ENCODE peak calls at places on chromosomes 7 and 10, in six cellular contexts. Q is GM23248, X is PC-9, G is Karpas-422, O is fibroblast of lung, I is HCT116. F is an unnamed sample. For H3K79me2, the result is how much of the 10 kb centered on the place peaks cover.

GRCh38 chr7:84800846-84801245 is 386.0 kb downstream of the SEMA3D start:
- DNase-seq in I (no peak), G (no peak), Q (no peak), X (no peak), O (no peak), F (no peak)

GRCh38 chr10:106711313-106711906 is 453.1 kb downstream of the SORCS1 start:
- DNase-seq in X (peak), G (peak), Q (peak), I (peak), O (peak), F (peak)

GRCh38 chr10:28873540-28873939 is 196.2 kb downstream of the BAMBI start:
- DNase-seq in O (no peak), Q (no peak), I (no peak), X (no peak), G (no peak), F (no peak)

GRCh38 chr7:27677912-27678612 is 15.4 kb upstream of the HIBADH start:
- DNase-seq in Q (peak), O (peak), I (peak), X (peak), G (no peak), F (no peak)

GRCh38 chr7:15571303-15571878 is 9.6 kb upstream of the AGMO start:
- DNase-seq in G (no peak), I (no peak), O (peak), Q (peak), X (no peak), F (no peak)

GRCh38 chr7:77837275-77837674 is 38.7 kb downstream of the PHTF2 start:
- DNase-seq in G (no peak), X (no peak), Q (no peak), O (no peak), I (no peak), F (no peak)

GRCh38 chr10:44416021-44416758 is 31.3 kb upstream of the CXCL12 start:
- DNase-seq in X (no peak), Q (no peak), O (peak), I (no peak), G (no peak), F (no peak)

GRCh38 chr7:100396421-100396982 is 23.2 kb downstream of the PILRA start:
- DNase-seq in G (peak), I (no peak), X (no peak), O (no peak), Q (no peak), F (peak)

GRCh38 chr10:86281396-86281795 is 85.2 kb downstream of the GRID1 start:
- DNase-seq in O (no peak), I (no peak), Q (no peak), G (no peak), X (no peak), F (no peak)

GRCh38 chr10:79293841-79294705 is 53.2 kb upstream of the PPIF start:
- DNase-seq in Q (peak), G (no peak), I (no peak), X (no peak), O (peak), F (no peak)

GRCh38 chr7:19242246-19242645 is 97.0 kb upstream of the FERD3L start:
- DNase-seq in O (no peak), X (no peak), Q (no peak), I (no peak), G (no peak), F (no peak)

GRCh38 chr10:29256531-29256930 is 32.3 kb upstream of the LYZL1 start:
- DNase-seq in X (no peak), G (no peak), I (no peak), Q (no peak), O (no peak), F (no peak)

GRCh38 chr10:31622993-31623392 is 304.0 kb downstream of the ZEB1 start:
- DNase-seq in Q (peak), I (no peak), O (peak), X (no peak), G (no peak), F (no peak)

GRCh38 chr7:6398943-6399342 is 48.8 kb downstream of the DAGLB start:
- DNase-seq in O (no peak), Q (peak), G (no peak), I (no peak), X (peak), F (no peak)

GRCh38 chr7:75056476-75056875 is 17.1 kb downstream of the RCC1L start:
- DNase-seq in X (no peak), O (peak), G (no peak), I (no peak), Q (peak), F (no peak)

GRCh38 chr7:90758933-90759562 is 162.9 kb downstream of the CDK14 start:
- DNase-seq in O (no peak), I (no peak), Q (no peak), G (peak), X (no peak), F (no peak)

GRCh38 chr7:4416436-4417092 is 265.5 kb upstream of the FOXK1 start:
- DNase-seq in I (no peak), G (no peak), Q (no peak), O (peak), X (no peak), F (no peak)

GRCh38 chr10:16509996-16510395 is 11.7 kb downstream of the C1QL3 start:
- DNase-seq in I (no peak), O (peak), G (no peak), Q (peak), X (no peak), F (no peak)

GRCh38 chr7:25527665-25528064 is 299.4 kb upstream of the NPVF start:
- DNase-seq in Q (no peak), O (no peak), G (no peak), X (no peak), I (no peak), F (no peak)

GRCh38 chr10:57891201-57892006 is 376.3 kb downstream of the IPMK start:
- DNase-seq in O (no peak), I (no peak), G (no peak), X (peak), Q (no peak), F (no peak)

GRCh38 chr7:111438369-111439289 is 123.7 kb downstream of the IMMP2L start:
- DNase-seq in Q (peak), I (no peak), O (peak), G (peak), X (no peak), F (no peak)

GRCh38 chr10:107971973-107972372 is 807.5 kb upstream of the SORCS1 start:
- DNase-seq in I (no peak), X (no peak), O (peak), G (no peak), Q (peak), F (no peak)

GRCh38 chr7:33539198-33539597 is 366.1 kb upstream of the BMPER start:
- DNase-seq in X (no peak), G (no peak), Q (no peak), O (no peak), I (no peak), F (no peak)

GRCh38 chr10:125083576-125083920 is 76.8 kb downstream of the CTBP2 start:
- DNase-seq in O (peak), Q (peak), I (no peak), G (no peak), X (no peak), F (no peak)

GRCh38 chr7:3112499-3113134 is 69.0 kb upstream of the CARD11 start:
- DNase-seq in G (no peak), O (no peak), X (no peak), Q (no peak), I (no peak), F (peak)

GRCh38 chr7:151838861-151839381 is 38.0 kb downstream of the PRKAG2 start:
- DNase-seq in X (no peak), G (peak), Q (no peak), O (no peak), I (no peak), F (peak)

GRCh38 chr7:144857463-144857862 is 21.6 kb upstream of the TPK1 start:
- DNase-seq in I (no peak), O (no peak), X (no peak), Q (no peak), G (no peak), F (no peak)

GRCh38 chr10:112766636-112767035 is 183.4 kb upstream of the TCF7L2 start:
- DNase-seq in Q (no peak), I (no peak), G (no peak), X (no peak), O (no peak), F (no peak)

GRCh38 chr7:116341222-116341907 is 131.0 kb downstream of the TES start:
- DNase-seq in I (no peak), Q (peak), O (peak), X (no peak), G (no peak), F (peak)

GRCh38 chr7:49174396-49174795 is 250.0 kb downstream of the CDC14C start:
- DNase-seq in G (no peak), O (no peak), Q (no peak), X (no peak), I (no peak), F (no peak)

GRCh38 chr10:103854687-103855423 is 521 bp downstream of the SH3PXD2A start:
- DNase-seq in G (no peak), I (no peak), X (peak), Q (peak), O (peak), F (no peak)

GRCh38 chr10:12333382-12334185 is 15.8 kb upstream of the CAMK1D start:
- DNase-seq in X (peak), Q (peak), I (peak), G (no peak), O (peak), F (no peak)

GRCh38 chr7:44073664-44074348 is 8.4 kb upstream of the PGAM2 start:
- DNase-seq in I (no peak), G (peak), X (peak), Q (peak), O (no peak), F (no peak)

GRCh38 chr10:6164271-6165095 is 38.2 kb upstream of the PFKFB3 start:
- DNase-seq in Q (peak), O (no peak), I (no peak), X (no peak), G (peak), F (no peak)
- H3K79me2 ChIP-seq in Q (under half), O (under half), I (half or more), X (under half), G (under half), F (half or more)

DNA sequence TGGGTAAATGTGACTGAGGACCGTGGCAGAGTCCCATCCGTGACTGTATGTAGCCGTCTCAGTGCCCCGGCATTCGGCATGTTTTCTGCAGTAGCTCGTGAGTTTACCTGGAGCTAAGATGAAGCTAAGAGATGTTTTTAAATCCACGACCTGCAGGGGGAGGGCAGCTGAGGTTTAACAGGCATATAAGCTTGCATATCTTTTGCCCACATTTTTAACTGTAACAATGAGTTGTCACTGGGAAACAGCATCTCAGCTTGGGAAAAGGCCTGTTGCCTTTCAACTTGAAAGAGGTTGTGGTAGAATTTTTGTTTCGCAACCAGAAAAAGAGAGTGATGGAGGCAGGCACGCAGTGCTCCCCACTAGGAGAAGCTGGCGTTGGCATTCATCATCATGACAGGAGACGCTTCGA is 77.7 kb downstream of the CELF2 start:
- DNase-seq in I (no peak), Q (no peak), G (no peak), O (no peak), X (no peak), F (no peak)
- H3K79me2 ChIP-seq in I (under half), Q (under half), G (under half), O (under half), X (under half), F (half or more)

GRCh38 chr7:130938661-130939060 is 204.7 kb upstream of the KLF14 start:
- DNase-seq in O (peak), G (no peak), I (no peak), X (no peak), Q (peak), F (no peak)

GRCh38 chr7:130941322-130942210 is 207.6 kb upstream of the KLF14 start:
- DNase-seq in G (no peak), O (peak), X (no peak), I (no peak), Q (no peak), F (no peak)

GRCh38 chr7:130940907-130941306 is 206.9 kb upstream of the KLF14 start:
- DNase-seq in O (peak), I (no peak), Q (no peak), X (no peak), G (no peak), F (no peak)

GRCh38 chr7:130939285-130940095 is 205.5 kb upstream of the KLF14 start:
- DNase-seq in G (no peak), Q (peak), I (no peak), O (peak), X (no peak), F (no peak)

GRCh38 chr7:130940326-130940725 is 206.3 kb upstream of the KLF14 start:
- DNase-seq in G (no peak), I (no peak), X (no peak), O (no peak), Q (no peak), F (no peak)
- H3K79me2 ChIP-seq in G (half or more), I (half or more), X (half or more), O (half or more), Q (half or more), F (half or more)

DNA sequence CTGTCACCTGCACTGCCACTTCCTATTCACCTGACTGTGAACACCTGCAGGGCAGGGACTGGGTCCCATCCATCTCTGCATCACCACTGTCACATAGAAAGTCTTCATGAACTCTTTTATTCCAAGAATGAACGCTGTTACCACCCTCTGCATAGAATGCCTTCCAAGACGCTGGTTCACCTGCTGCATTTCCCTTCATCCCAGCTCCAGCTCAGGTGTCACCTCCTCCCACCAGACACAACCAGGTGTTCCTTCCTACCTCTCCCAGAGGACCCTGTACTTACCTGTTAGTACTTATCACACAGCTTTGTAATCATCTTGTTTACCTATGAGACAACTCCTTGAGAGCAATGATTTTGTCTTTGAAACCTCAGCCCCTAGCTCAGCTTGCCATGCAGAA is 31.1 kb downstream of the SORBS1 start:
- DNase-seq in O (no peak), I (no peak), Q (no peak), G (no peak), X (no peak), F (no peak)
- H3K79me2 ChIP-seq in O (under half), I (under half), Q (under half), G (under half), X (under half), F (under half)

GRCh38 chr10:96711048-96711713 is 9.1 kb downstream of the PIK3AP1 start:
- DNase-seq in I (no peak), X (no peak), G (no peak), O (no peak), Q (no peak), F (no peak)
- H3K79me2 ChIP-seq in I (under half), X (under half), G (half or more), O (under half), Q (under half), F (under half)

GRCh38 chr7:138495485-138495884 is 35.4 kb downstream of the TRIM24 start:
- DNase-seq in Q (no peak), G (no peak), I (no peak), X (no peak), O (no peak), F (no peak)

GRCh38 chr7:138491612-138492386 is 31.7 kb downstream of the TRIM24 start:
- DNase-seq in Q (no peak), X (no peak), G (no peak), I (no peak), O (no peak), F (no peak)

GRCh38 chr7:138493535-138493934 is 33.5 kb downstream of the TRIM24 start:
- DNase-seq in X (no peak), O (no peak), G (no peak), I (no peak), Q (no peak), F (no peak)

DNA sequence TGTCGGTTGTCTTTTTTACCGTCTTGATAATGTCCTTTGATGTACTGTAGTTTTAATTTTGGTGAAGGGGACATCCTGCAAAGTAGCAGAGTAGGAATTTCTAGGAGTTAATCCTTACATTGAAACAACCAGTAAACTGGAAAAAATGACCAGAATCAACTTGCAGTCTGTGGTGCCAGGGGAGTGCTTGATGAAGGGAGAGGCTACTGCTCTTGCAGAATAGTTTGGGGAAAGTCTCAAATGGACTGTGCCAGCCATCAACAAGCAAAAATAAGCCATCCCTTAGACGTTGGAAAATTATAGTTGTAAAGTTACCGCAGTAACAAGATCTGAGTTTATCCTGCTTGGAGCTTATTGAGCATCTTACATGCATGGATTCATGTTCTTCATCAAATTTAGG is 32.4 kb downstream of the TRIM24 start:
- DNase-seq in I (no peak), G (no peak), X (no peak), Q (no peak), O (no peak), F (no peak)
- H3K79me2 ChIP-seq in I (under half), G (half or more), X (half or more), Q (half or more), O (under half), F (half or more)